ENCODE peak calls at places on chromosomes 4 and X, in seven cellular contexts. N, O, V, R, P, Z and A are unnamed samples.

GRCh38 chrX:68685722-68686683 is 38.5 kb downstream of the STARD8 start:
- DNase-seq in N (peak; percentile 41), O (peak; percentile 19), V (peak; percentile 32), R (peak; percentile 61), P (peak; percentile 50), Z (no peak), A (no peak)

GRCh38 chr4:78569291-78569821 is 17.8 kb downstream of the ANXA3 start:
- DNase-seq in N (no peak), O (no peak), V (peak; percentile 77), R (no peak), P (peak; percentile 83), Z (no peak), A (no peak)

GRCh38 chr4:141177171-141177570 is 43.5 kb upstream of the ZNF330 start:
- DNase-seq in N (no peak), O (no peak), V (no peak), R (no peak), P (no peak), Z (no peak), A (no peak)

GRCh38 chr4:79042079-79042674 is 102.9 kb upstream of the PAQR3 start:
- DNase-seq in N (no peak), O (peak; percentile 72), V (peak; percentile 43), R (no peak), P (peak; percentile 12), Z (no peak), A (no peak)

GRCh38 chr4:7155611-7156071 is 36.7 kb upstream of the SORCS2 start:
- DNase-seq in N (no peak), O (no peak), V (no peak), R (peak; percentile 73), P (no peak), Z (no peak), A (no peak)

GRCh38 chrX:18012974-18013373 is 151.9 kb upstream of the RAI2 start:
- DNase-seq in N (no peak), O (no peak), V (no peak), R (no peak), P (no peak), Z (no peak), A (no peak)

GRCh38 chr4:93529692-93530091 is 298.9 kb upstream of the ATOH1 start:
- DNase-seq in N (no peak), O (no peak), V (no peak), R (no peak), P (no peak), Z (no peak), A (no peak)

GRCh38 chr4:107826427-107826980 is 1.8 kb downstream of the SGMS2 start:
- DNase-seq in N (no peak), O (no peak), V (no peak), R (no peak), P (no peak), Z (no peak), A (no peak)

GRCh38 chr4:19615086-19615689 is 636.5 kb upstream of the SLIT2 start:
- DNase-seq in N (no peak), O (no peak), V (no peak), R (no peak), P (no peak), Z (no peak), A (no peak)

GRCh38 chr4:135775909-135776308 is 1574.3 kb upstream of the PABPC4L start:
- DNase-seq in N (no peak), O (no peak), V (no peak), R (no peak), P (no peak), Z (no peak), A (no peak)

GRCh38 chr4:2433609-2434350 is 15.0 kb downstream of the CFAP99 start:
- DNase-seq in N (no peak), O (no peak), V (no peak), R (no peak), P (no peak), Z (no peak), A (no peak)

GRCh38 chr4:156321203-156321602 is 367.5 kb upstream of the CTSO start:
- DNase-seq in N (no peak), O (no peak), V (peak; percentile 98), R (no peak), P (no peak), Z (no peak), A (no peak)

GRCh38 chrX:133666256-133666655 is 251.0 kb upstream of the GPC4 start:
- DNase-seq in N (no peak), O (no peak), V (no peak), R (no peak), P (no peak), Z (no peak), A (no peak)

GRCh38 chrX:20217279-20217678 is 49.4 kb downstream of the RPS6KA3 start:
- DNase-seq in N (no peak), O (no peak), V (peak; percentile 21), R (no peak), P (peak; percentile 37), Z (no peak), A (no peak)

GRCh38 chr4:140839888-140840790 is 84.0 kb upstream of the TBC1D9 start:
- DNase-seq in N (no peak), O (no peak), V (no peak), R (no peak), P (no peak), Z (no peak), A (no peak)

GRCh38 chrX:113873056-113873455 is 710.8 kb upstream of the HTR2C start:
- DNase-seq in N (no peak), O (no peak), V (no peak), R (no peak), P (no peak), Z (no peak), A (no peak)

GRCh38 chr4:665751-666435 is 8.2 kb downstream of the ATP5ME start:
- DNase-seq in N (no peak), O (no peak), V (no peak), R (no peak), P (no peak), Z (no peak), A (no peak)

GRCh38 chrX:13051529-13052172 is 7.2 kb upstream of the FAM9C start:
- DNase-seq in N (no peak), O (no peak), V (no peak), R (no peak), P (no peak), Z (peak; percentile 55), A (no peak)

GRCh38 chrX:147072747-147073146 is 258.2 kb upstream of the CXorf51A start:
- DNase-seq in N (no peak), O (no peak), V (no peak), R (no peak), P (no peak), Z (no peak), A (no peak)

GRCh38 chr4:142164767-142165500 is 528.6 kb downstream of the IL15 start:
- DNase-seq in N (no peak), O (no peak), V (no peak), R (no peak), P (no peak), Z (no peak), A (no peak)

GRCh38 chr4:138184881-138185280 is 57.3 kb downstream of the SLC7A11 start:
- DNase-seq in N (no peak), O (no peak), V (no peak), R (no peak), P (no peak), Z (no peak), A (no peak)

GRCh38 chr4:155929833-155930232 is 23.8 kb downstream of the CTSO start:
- DNase-seq in N (no peak), O (no peak), V (no peak), R (no peak), P (no peak), Z (no peak), A (no peak)

DNA sequence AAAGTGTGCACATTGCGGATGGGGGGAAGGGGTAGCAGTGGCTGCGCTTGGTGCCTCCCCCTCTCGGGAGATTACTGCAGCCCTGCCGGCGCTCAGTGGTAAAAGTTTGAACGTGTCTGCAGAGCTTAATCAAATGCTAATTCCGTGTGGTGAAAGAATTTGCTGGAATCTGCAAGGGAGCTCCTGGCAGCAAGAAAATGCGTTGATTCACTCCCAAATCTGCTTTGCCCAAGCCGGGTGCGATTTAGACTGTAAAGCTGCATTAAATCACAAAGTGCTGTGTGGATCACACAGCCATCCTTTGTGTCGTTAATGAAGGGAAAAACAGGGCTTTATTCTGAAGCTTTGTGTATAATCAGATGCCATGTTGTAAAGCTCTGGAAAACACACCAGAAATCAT is 444.1 kb downstream of the BCOR start:
- DNase-seq in N (no peak), O (no peak), V (no peak), R (no peak), P (no peak), Z (no peak), A (peak; percentile 49)
- H3K27ac ChIP-seq in N (no peak overlapping the region), O (no peak overlapping the region), V (no peak overlapping the region), R (no peak overlapping the region), P (no peak overlapping the region), Z (no peak overlapping the region), A (peak overlapping the region; percentile 85)

DNA sequence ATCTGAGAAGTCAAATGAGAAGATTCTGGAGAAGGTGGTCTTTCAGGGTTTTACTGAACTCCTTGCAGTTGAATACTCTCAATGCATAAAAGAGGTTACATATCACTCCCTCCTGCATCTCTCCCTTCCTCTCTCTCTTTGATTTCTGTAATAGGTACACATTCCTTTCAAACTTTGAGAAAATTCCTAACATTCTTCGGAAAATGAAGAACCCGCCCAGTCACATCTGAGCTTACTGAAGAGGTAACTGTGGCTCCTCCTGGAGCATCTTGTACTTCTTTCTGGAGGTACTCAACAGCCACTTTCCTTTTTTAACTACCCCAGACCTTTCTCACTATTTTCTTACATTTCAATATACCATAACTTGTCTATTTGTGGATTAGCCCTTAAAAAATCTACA is 24.7 kb downstream of the NDST3 start:
- DNase-seq in N (no peak), O (no peak), V (no peak), R (no peak), P (no peak), Z (no peak), A (no peak)
- H3K27ac ChIP-seq in N (no peak overlapping the region), O (no peak overlapping the region), V (no peak overlapping the region), R (no peak overlapping the region), P (no peak overlapping the region), Z (no peak overlapping the region), A (no peak overlapping the region)

DNA sequence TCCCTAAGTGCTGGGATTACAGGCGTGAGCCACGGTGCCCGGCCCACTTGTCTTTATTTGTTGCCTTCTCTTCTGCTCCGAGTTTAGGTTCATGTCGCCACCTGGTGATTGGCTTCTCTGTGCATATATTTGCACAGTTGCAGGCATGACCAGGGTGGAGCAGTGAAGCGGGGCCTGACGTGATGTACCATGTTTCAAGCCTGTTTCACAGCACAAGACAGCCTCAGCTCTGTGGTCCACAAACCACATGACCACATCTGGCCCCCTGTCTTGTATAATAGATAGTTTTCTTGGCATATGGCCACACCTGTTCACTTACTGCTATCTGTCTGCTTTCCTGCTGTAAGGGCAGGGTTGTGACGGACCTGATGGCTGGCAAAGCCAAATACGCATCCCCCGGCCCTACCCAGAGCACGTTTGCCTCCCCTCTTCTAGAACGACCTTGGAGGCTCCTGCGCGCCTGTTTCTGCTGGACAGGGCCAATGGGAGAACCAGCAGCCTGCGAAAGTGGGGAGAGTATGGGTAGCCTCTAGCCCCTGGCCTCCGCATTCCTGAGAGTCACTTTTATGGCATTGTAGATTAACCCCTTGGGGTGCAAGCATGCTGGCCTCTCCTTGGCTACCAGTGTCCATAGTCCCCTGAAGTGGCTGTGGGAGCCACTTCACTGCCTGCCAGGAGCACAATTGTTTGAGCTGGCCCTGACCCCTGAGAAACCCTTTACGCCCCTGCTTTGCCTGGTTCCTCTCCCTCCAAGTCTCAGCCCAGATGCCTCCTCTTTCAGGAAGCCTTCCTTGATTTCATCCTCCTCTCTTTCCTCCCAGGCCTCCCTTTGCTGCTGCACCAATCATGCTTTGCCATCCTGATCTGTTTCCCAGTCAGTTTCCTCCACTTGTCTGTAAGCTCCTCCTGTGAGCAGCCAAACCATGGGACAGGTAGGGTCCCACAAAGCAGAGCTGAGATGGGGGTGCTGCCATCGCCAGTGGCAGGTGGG is 6.0 kb upstream of the SH3TC1 start:
- DNase-seq in N (peak; percentile 45), O (no peak), V (peak; percentile 50), R (no peak), P (peak; percentile 76), Z (no peak), A (no peak)
- H3K27ac ChIP-seq in N (peak overlapping the region; percentile 90), O (no peak overlapping the region), V (no peak overlapping the region), R (no peak overlapping the region), P (peak overlapping the region; percentile 63), Z (no peak overlapping the region), A (no peak overlapping the region)

GRCh38 chr4:47762376-47763266 is 75.2 kb downstream of the CORIN start:
- DNase-seq in N (no peak), O (peak; percentile 19), V (no peak), R (no peak), P (no peak), Z (no peak), A (no peak)
- H3K27ac ChIP-seq in N (no peak overlapping the region), O (peak overlapping the region; percentile 80), V (no peak overlapping the region), R (no peak overlapping the region), P (no peak overlapping the region), Z (no peak overlapping the region), A (no peak overlapping the region)